ENCODE peak calls at places on chromosomes 2 and 18, in ten cellular contexts. S is CD8-positive, alpha-beta memory T cell; L is heart right ventricle; D is fibroblast of lung; B is hepatocyte; R is endothelial cell of umbilical vein; J is right atrium auricular region; Y is PC-3; M is effector memory CD4-positive, alpha-beta T cell; W is AG04450. E is an unnamed sample. For H3K9me3, the result is how much of the 10 kb centered on the place peaks cover.

GRCh38 chr2:102321954-102322719 is 10.8 kb downstream of the IL1RL1 start:
- DNase-seq in J (no peak), W (no peak), M (no peak), R (peak), S (no peak), L (no peak), D (peak), B (no peak), Y (no peak), E (no peak)

GRCh38 chr18:7467708-7468466 is 99.2 kb upstream of the PTPRM start:
- DNase-seq in S (no peak), R (no peak), W (no peak), Y (peak), J (no peak), B (no peak), L (no peak), D (peak), M (no peak), E (no peak)

GRCh38 chr2:203718087-203718486 is 11.6 kb downstream of the CD28 start:
- DNase-seq in B (no peak), M (peak), D (peak), J (no peak), S (peak), W (no peak), R (peak), Y (no peak), L (no peak), E (no peak)

GRCh38 chr2:212726403-212726802 is 187.8 kb upstream of the ERBB4 start:
- DNase-seq in W (no peak), D (no peak), S (no peak), Y (no peak), B (no peak), J (no peak), L (no peak), M (no peak), R (no peak), E (no peak)

GRCh38 chr18:2588666-2589344 is 17.4 kb downstream of the NDC80 start:
- DNase-seq in W (no peak), Y (no peak), S (no peak), M (no peak), L (no peak), J (no peak), R (no peak), B (peak), D (no peak), E (no peak)

GRCh38 chr2:161122772-161123530 is 37.3 kb upstream of the TANK start:
- DNase-seq in S (no peak), D (peak), R (peak), W (peak), M (no peak), Y (peak), J (peak), L (no peak), B (peak), E (peak)

GRCh38 chr2:127577503-127577902 is 42.0 kb downstream of the MYO7B start:
- DNase-seq in W (no peak), J (peak), B (no peak), M (no peak), R (no peak), L (no peak), S (no peak), Y (no peak), D (no peak), E (no peak)

GRCh38 chr18:577606-578005 is 2.6 kb upstream of the CETN1 start:
- DNase-seq in L (no peak), W (no peak), R (no peak), M (no peak), S (no peak), J (no peak), D (no peak), Y (no peak), B (no peak), E (no peak)

GRCh38 chr2:207032490-207032889 is 93.2 kb downstream of the CPO start:
- DNase-seq in M (no peak), L (no peak), S (no peak), B (no peak), J (no peak), Y (no peak), R (no peak), W (no peak), D (no peak), E (no peak)

GRCh38 chr2:6975988-6976387 is 58.8 kb downstream of the RNF144A start:
- DNase-seq in J (peak), M (no peak), D (peak), L (no peak), R (peak), Y (peak), W (no peak), B (no peak), S (no peak), E (no peak)

GRCh38 chr2:229313591-229313990 is 42.5 kb upstream of the PID1 start:
- DNase-seq in D (peak), B (no peak), R (no peak), Y (peak), S (no peak), W (no peak), L (no peak), J (no peak), M (no peak), E (no peak)

GRCh38 chr2:177331446-177331997 is 61.1 kb upstream of the AGPS start:
- DNase-seq in D (no peak), S (no peak), J (no peak), Y (no peak), W (no peak), B (no peak), L (no peak), R (no peak), M (no peak), E (no peak)

GRCh38 chr2:109144271-109144670 is 15.3 kb downstream of the SH3RF3 start:
- DNase-seq in Y (no peak), B (no peak), M (no peak), L (no peak), S (peak), W (no peak), J (no peak), R (no peak), D (no peak), E (no peak)

GRCh38 chr18:78579854-78580577 is 399.6 kb upstream of the SALL3 start:
- DNase-seq in Y (no peak), B (no peak), S (no peak), M (no peak), W (no peak), D (no peak), L (no peak), J (peak), R (no peak), E (no peak)

DNA sequence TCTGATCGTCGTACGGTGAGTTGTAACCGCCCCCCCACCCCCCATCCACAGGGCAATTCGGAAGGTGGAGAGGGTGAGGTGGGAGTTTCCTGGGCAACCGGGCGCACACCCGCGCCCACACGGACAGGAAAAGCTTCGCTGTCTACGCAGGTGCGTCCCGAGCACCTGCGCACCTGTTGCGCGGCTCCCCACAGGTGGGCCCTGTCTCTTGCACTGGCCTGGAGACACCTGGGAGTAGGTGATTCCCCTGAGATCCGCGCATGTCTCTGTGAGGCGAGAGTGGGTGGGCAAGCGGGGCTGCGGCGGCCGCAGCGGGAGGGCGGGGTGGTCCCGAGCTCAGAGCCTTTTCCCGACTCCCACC is 467 bp upstream of the ATP6V1C2 start:
- DNase-seq in R (no peak), M (no peak), W (no peak), D (no peak), L (no peak), S (no peak), B (no peak), J (no peak), Y (no peak), E (no peak)
- H3K4me3 ChIP-seq in R (peak), M (peak), W (no peak), D (no peak), L (no peak), S (no peak), B (no peak), J (no peak), Y (peak), E (peak)

GRCh38 chr2:43616967-43617366 is 20.1 kb upstream of the PLEKHH2 start:
- DNase-seq in D (no peak), Y (peak), W (no peak), L (no peak), J (no peak), M (no peak), B (no peak), R (no peak), S (no peak), E (no peak)

GRCh38 chr2:43611987-43612894 is 16.4 kb upstream of the THADA start:
- DNase-seq in M (peak), Y (peak), D (peak), L (peak), W (no peak), S (peak), R (peak), J (peak), B (peak), E (peak)

GRCh38 chr2:43610361-43610760 is 14.5 kb upstream of the THADA start:
- DNase-seq in L (no peak), J (no peak), B (no peak), W (no peak), D (no peak), R (no peak), S (no peak), Y (no peak), M (no peak), E (no peak)

GRCh38 chr2:43609304-43609883 is 13.6 kb upstream of the THADA start:
- DNase-seq in R (peak), J (no peak), B (peak), L (no peak), W (no peak), S (peak), D (peak), Y (peak), M (no peak), E (no peak)

DNA sequence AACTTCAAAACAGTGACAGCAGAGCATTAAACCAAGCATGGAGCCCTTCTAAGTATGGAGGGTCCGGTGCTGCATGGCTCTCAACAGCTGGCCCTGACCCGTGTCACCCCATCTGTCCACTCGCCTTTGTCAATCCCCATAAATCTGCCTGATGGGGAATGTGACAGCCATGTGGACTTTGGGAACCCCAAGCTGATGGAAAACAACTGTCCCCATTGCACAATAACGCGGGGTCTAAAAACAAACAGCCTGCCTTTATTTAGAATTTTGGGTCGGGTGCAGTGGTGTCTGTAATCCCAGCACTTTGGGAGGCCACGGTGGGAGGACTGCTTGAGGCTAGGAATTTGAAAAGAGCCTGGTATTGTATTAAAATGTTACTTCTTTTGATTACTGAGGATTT is 17.1 kb upstream of the THADA start:
- DNase-seq in R (no peak), J (no peak), L (no peak), S (no peak), M (no peak), B (no peak), D (no peak), Y (no peak), W (no peak), E (no peak)
- H3K27ac ChIP-seq in R (no peak), J (no peak), L (no peak), S (no peak), M (no peak), B (no peak), D (no peak), Y (no peak), W (no peak), E (no peak)

GRCh38 chr2:1738163-1738562 is 6.2 kb downstream of the PXDN start:
- DNase-seq in S (no peak), Y (no peak), D (no peak), J (no peak), W (no peak), B (no peak), M (no peak), R (no peak), L (no peak), E (no peak)
- H3K9me3 ChIP-seq in S (under half), Y (under half), D (under half), J (under half), W (under half), B (under half), M (under half), R (under half), L (under half), E (under half)

DNA sequence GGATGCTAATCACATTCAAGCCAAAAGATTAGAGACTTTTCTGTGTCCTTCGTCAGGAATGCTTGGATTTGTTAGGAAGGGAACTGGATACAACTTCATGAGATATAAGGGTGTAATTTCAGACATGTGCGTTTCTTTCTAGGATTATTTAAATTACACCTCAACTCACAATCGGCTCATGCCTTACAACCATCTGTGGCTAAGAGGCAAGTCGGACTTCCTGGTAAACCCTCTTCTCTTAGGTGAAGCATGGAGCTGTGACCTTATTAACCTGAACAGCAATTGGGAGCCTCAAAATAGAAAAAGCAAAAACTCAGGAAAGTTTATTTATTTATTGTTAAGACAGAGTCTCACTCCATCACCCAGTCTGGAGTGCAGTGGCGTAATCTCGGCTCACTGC is 61.8 kb downstream of the SEMA4F start:
- DNase-seq in L (no peak), M (no peak), R (no peak), D (no peak), S (no peak), J (no peak), W (no peak), B (no peak), Y (no peak), E (no peak)
- H3K4me3 ChIP-seq in L (no peak), M (peak), R (no peak), D (peak), S (peak), J (no peak), W (peak), B (no peak), Y (peak), E (peak)

GRCh38 chr2:189835855-189836558 is 51.8 kb downstream of the PMS1 start:
- DNase-seq in D (no peak), Y (no peak), R (no peak), L (no peak), M (no peak), W (no peak), J (no peak), B (no peak), S (no peak), E (no peak)

GRCh38 chr2:189834059-189834458 is 49.8 kb downstream of the PMS1 start:
- DNase-seq in W (no peak), J (no peak), Y (no peak), D (no peak), S (no peak), M (no peak), L (no peak), R (no peak), B (no peak), E (no peak)

GRCh38 chr2:189826039-189826438 is 41.8 kb downstream of the PMS1 start:
- DNase-seq in S (no peak), R (no peak), L (no peak), J (no peak), D (no peak), W (no peak), B (no peak), Y (no peak), M (no peak), E (no peak)

GRCh38 chr2:189829092-189829843 is 45.0 kb downstream of the PMS1 start:
- DNase-seq in J (no peak), B (no peak), R (no peak), S (no peak), M (no peak), W (no peak), L (no peak), D (peak), Y (no peak), E (no peak)

DNA sequence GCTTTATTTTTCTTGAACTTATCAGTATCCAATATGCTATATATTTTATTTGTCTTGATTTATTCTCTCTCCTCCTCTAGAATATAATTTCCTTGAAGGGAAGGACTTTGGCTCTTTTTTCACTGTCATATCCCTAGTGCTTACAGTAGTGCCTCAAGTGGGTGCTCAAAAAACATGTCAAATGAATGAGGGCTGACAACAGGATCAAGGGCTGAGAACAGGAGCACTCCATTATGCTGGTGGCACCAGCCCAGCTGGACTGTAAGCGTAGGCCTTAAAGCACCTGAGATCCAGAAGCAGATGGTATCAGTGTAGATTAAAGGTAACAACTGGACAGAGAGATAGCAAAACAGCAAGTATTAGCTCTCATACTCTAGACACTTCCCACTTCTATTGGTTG is 46.3 kb downstream of the PMS1 start:
- DNase-seq in S (no peak), R (no peak), B (no peak), D (no peak), J (no peak), W (no peak), Y (no peak), L (no peak), M (no peak), E (no peak)
- H3K27ac ChIP-seq in S (no peak), R (no peak), B (no peak), D (no peak), J (no peak), W (no peak), Y (no peak), L (no peak), M (no peak), E (no peak)

GRCh38 chr2:198890490-198890889 is 567.2 kb downstream of the SATB2 start:
- DNase-seq in R (no peak), S (no peak), B (no peak), Y (no peak), J (no peak), D (no peak), L (no peak), M (no peak), W (no peak), E (no peak)
- H3K9me3 ChIP-seq in R (under half), S (under half), B (under half), Y (under half), J (under half), D (under half), L (under half), M (under half), W (under half), E (under half)

E was measured in tibial artery.